ENCODE peak calls at places on chromosome 5, in four cellular contexts. J, K, F and N are unnamed samples.

GRCh38 chr5:173774212-173774850 is 113.8 kb upstream of the CPEB4 start:
- DNase-seq in J (no peak), K (no peak), F (no peak), N (no peak)

GRCh38 chr5:71892641-71893340 is 173.7 kb downstream of the CARTPT start:
- DNase-seq in J (no peak), K (no peak), F (no peak), N (no peak)

GRCh38 chr5:115398726-115399125 is 102.3 kb upstream of the CCDC112 start:
- DNase-seq in J (no peak), K (no peak), F (no peak), N (no peak)

GRCh38 chr5:116554764-116555163 is 19.9 kb downstream of the SEMA6A start:
- DNase-seq in J (peak), K (no peak), F (no peak), N (no peak)

GRCh38 chr5:62093981-62094380 is 212.0 kb upstream of the KIF2A start:
- DNase-seq in J (no peak), K (no peak), F (no peak), N (peak)

GRCh38 chr5:170254056-170254455 is 21.3 kb downstream of the C5orf58 start:
- DNase-seq in J (no peak), K (no peak), F (peak), N (no peak)

GRCh38 chr5:171857537-171857936 is 71.9 kb downstream of the SMIM23 start:
- DNase-seq in J (no peak), K (no peak), F (no peak), N (no peak)

GRCh38 chr5:111676496-111676895 is 80.5 kb downstream of the NREP start:
- DNase-seq in J (no peak), K (no peak), F (no peak), N (no peak)

GRCh38 chr5:80955082-80955481 is 5.1 kb upstream of the RASGRF2 start:
- DNase-seq in J (no peak), K (no peak), F (no peak), N (no peak)

GRCh38 chr5:174837919-174838902 is 113.8 kb downstream of the MSX2 start:
- DNase-seq in J (no peak), K (peak), F (no peak), N (peak)

GRCh38 chr5:9042241-9042640 is 503.6 kb downstream of the SEMA5A start:
- DNase-seq in J (no peak), K (no peak), F (no peak), N (no peak)

GRCh38 chr5:152290181-152290580 is 114.9 kb downstream of the NMUR2 start:
- DNase-seq in J (no peak), K (no peak), F (no peak), N (no peak)

GRCh38 chr5:135584918-135585317 is 6.1 kb upstream of the CXCL14 start:
- DNase-seq in J (no peak), K (no peak), F (no peak), N (no peak)

GRCh38 chr5:173963867-173964429 is 25.0 kb upstream of the C5orf47 start:
- DNase-seq in J (no peak), K (no peak), F (no peak), N (peak)

GRCh38 chr5:174991807-174992308 is 267.5 kb downstream of the MSX2 start:
- DNase-seq in J (no peak), K (no peak), F (no peak), N (no peak)

GRCh38 chr5:158154226-158155005 is 295.5 kb upstream of the CLINT1 start:
- DNase-seq in J (no peak), K (no peak), F (no peak), N (no peak)

GRCh38 chr5:170752257-170753215 is 31.0 kb upstream of the GABRP start:
- DNase-seq in J (no peak), K (no peak), F (no peak), N (peak)

GRCh38 chr5:140734354-140734753 is 34.1 kb downstream of the ZMAT2 start:
- DNase-seq in J (peak), K (peak), F (no peak), N (peak)

GRCh38 chr5:26282190-26282589 is 756.2 kb downstream of the CDH9 start:
- DNase-seq in J (no peak), K (no peak), F (no peak), N (no peak)

GRCh38 chr5:172756764-172757393 is 14.1 kb downstream of the DUSP1 start:
- DNase-seq in J (no peak), K (no peak), F (no peak), N (no peak)

GRCh38 chr5:10513501-10514442 is 50.1 kb upstream of the ANKRD33B start:
- DNase-seq in J (no peak), K (no peak), F (no peak), N (no peak)

GRCh38 chr5:147576646-147577535 is 67.0 kb upstream of the DPYSL3 start:
- DNase-seq in J (no peak), K (peak), F (no peak), N (peak)

GRCh38 chr5:2188137-2188536 is 305.4 kb upstream of the IRX4 start:
- DNase-seq in J (no peak), K (no peak), F (no peak), N (no peak)

GRCh38 chr5:56649569-56649968 is 165.8 kb upstream of the MAP3K1 start:
- DNase-seq in J (no peak), K (no peak), F (no peak), N (peak)

GRCh38 chr5:7805379-7805778 is 45.6 kb downstream of the CFAP90 start:
- DNase-seq in J (peak), K (no peak), F (no peak), N (no peak)

GRCh38 chr5:95432779-95433178 is 41.6 kb downstream of the FAM81B start:
- DNase-seq in J (no peak), K (no peak), F (no peak), N (no peak)

GRCh38 chr5:175444060-175444904 is at the start of gene DRD1:
- DNase-seq in J (no peak), K (peak), F (no peak), N (peak)

GRCh38 chr5:178113141-178113787 is at the start of gene N4BP3:
- DNase-seq in J (no peak), K (peak), F (no peak), N (peak)

GRCh38 chr5:12110629-12111028 is 206.4 kb upstream of the CTNND2 start:
- DNase-seq in J (no peak), K (no peak), F (no peak), N (no peak)

GRCh38 chr5:125054106-125054505 is 307.7 kb upstream of the ZNF608 start:
- DNase-seq in J (no peak), K (no peak), F (no peak), N (no peak)
- TF ChIP-seq POLR2AphosphoS5 in J (no peak), K (no peak), F (no peak), N (no peak)

GRCh38 chr5:146296245-146296644 is 42.4 kb upstream of the POU4F3 start:
- DNase-seq in J (no peak), K (no peak), F (no peak), N (no peak)

GRCh38 chr5:146290318-146290717 is 48.3 kb upstream of the POU4F3 start:
- DNase-seq in J (no peak), K (no peak), F (no peak), N (no peak)

DNA sequence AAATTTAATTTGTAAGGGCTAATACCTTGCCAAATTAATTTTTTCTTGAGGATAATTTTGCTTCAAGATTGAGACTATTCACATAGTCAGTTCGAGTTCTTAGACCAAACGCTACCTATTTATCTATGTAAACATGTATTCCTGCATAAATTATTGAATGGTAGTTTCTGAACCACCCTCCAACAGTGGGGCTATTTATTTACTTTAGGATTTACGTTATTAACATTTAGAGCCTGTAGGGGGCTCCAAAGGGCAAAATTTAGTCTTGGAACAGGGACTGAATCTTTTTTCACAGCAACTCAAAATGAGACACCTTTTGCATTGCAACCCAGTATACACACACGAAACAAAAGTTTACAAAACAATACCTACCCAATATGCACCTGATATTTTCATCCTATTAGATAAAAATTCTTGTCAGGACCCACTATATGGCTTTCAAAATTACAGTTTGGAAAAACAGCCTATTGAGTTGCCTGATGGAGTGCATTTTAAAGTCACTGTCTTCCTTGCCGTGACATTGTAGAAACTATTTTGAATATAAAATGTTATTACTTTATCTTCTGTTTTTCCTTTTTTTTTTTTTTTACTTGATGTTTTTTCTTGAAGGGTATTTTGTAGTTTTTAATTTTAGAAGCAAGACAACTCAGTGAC is 47.1 kb upstream of the POU4F3 start:
- DNase-seq in J (peak), K (peak), F (no peak), N (peak)
- TF ChIP-seq SMC3 in J (no peak), K (peak), F (peak), N (peak)

DNA sequence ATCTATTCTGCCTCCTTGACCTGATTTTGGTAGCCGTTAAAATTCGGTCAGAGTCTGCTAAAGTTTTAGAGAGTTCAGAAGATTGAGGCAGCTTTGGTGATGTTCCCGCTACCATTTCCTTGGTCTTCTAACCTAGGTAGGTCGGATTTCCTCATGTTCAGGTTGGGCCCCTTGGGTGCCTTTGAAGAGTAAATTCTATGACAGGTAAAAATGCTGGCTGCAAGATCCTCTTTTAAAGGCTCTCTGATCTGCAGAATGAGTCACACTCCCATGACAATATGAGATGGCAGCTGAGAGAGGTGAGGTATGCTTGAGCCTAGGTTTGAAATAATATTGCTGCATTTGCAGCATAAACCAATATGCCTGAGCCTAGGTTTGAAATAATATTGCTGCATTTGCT is 198.9 kb downstream of the TSSK1B start:
- DNase-seq in J (no peak), K (no peak), F (no peak), N (no peak)
- TF ChIP-seq POLR2AphosphoS5 in J (no peak), K (no peak), F (no peak), N (no peak)

DNA sequence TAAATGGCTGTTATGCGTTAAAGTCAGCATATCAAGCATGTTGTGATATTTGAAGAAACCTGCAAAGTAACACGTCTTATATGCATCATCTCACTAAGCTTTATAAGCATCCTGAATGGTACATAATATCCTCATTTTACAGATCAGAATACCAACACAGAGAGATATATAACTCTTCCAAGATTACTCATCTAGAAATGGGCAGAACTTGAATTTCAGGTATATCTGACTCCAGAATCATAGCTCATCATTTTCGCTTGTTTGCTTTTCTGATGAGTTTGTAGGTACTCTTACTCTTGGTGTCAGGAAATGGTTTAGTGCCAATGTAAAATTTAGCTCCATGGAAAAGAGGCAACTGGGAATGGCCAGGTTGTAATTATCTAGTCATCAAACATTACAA is 232.3 kb upstream of the ANKH start:
- DNase-seq in J (no peak), K (no peak), F (no peak), N (no peak)
- TF ChIP-seq SMC3 in J (no peak), K (no peak), F (no peak), N (no peak)

GRCh38 chr5:68535121-68535520 is 319.6 kb downstream of the PIK3R1 start:
- DNase-seq in J (no peak), K (no peak), F (no peak), N (no peak)
- TF ChIP-seq POLR2AphosphoS5 in J (no peak), K (no peak), F (no peak), N (no peak)

GRCh38 chr5:179806250-179807045 is at the start of gene MGAT4B:
- DNase-seq in J (no peak), K (peak), F (no peak), N (peak)
- TF ChIP-seq SMC3 in J (no peak), K (no peak), F (no peak), N (no peak)

GRCh38 chr5:78766412-78766762 is 117.8 kb upstream of the LHFPL2 start:
- DNase-seq in J (no peak), K (no peak), F (no peak), N (no peak)

GRCh38 chr5:78768781-78769380 is 120.3 kb upstream of the LHFPL2 start:
- DNase-seq in J (no peak), K (no peak), F (no peak), N (no peak)

GRCh38 chr5:78773655-78774054 is 125.1 kb upstream of the LHFPL2 start:
- DNase-seq in J (no peak), K (no peak), F (no peak), N (no peak)

GRCh38 chr5:78776637-78777036 is 128.1 kb upstream of the LHFPL2 start:
- DNase-seq in J (peak), K (no peak), F (no peak), N (no peak)

DNA sequence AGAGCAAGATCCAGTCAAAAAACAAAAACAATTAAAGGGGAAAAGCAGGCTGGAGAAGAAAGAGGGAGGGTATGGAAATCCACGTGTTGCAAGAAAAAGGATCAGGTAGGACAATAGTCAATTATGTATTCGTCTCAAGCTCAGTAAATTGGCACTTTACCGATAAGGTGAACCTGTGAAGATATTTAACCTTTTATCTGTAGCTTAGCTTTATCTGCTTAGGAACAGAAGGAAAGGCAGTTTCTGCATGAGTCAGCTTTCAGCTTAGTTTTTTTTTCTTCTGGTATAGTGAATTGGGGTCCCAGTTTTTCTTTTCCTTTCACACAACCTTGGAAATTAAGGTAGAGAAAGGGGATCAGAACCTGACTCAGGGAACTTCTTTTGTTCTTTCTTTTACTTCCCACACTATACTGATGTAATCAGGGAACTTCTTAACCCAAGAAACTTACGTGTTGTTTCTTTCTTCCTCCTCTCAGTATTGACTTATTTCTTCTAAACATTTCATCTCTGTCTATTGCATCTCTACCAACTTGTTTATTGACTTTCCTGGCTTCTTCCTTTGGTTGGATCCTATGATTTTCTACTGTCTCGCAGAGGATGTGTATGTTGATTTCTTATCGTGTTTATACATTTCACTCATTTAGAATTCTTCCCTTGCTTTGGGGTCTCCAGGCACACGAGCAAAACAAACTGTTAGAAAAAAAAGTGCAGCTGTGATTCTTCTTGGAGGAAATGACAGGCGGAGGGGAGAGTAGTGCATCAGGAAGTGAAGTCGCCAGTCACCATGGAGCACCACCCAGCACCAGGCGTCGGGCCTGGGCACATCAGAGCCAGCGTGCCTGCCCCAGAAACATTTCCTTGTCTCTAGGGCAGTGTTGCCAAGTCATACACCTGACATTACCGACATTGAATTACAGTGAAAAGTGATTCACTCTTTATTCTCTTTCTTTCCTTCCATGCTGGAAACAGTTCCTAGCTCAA is 123.0 kb upstream of the LHFPL2 start:
- DNase-seq in J (no peak), K (peak), F (no peak), N (no peak)
- TF ChIP-seq POLR2AphosphoS5 in J (no peak), K (peak), F (no peak), N (no peak)